ENCODE peak calls at places on chromosomes 5 and 9, in eight cellular contexts. B, N, K, F, M, A, C and P are unnamed samples.

GRCh38 chr5:145028626-145029025 is 806.5 kb downstream of the PRELID2 start:
- DNase-seq in B (no peak), N (no peak), K (no peak), F (no peak), M (no peak), A (no peak), C (no peak), P (no peak)

GRCh38 chr5:176748073-176748966 is 62.0 kb upstream of the UNC5A start:
- DNase-seq in B (no peak), N (no peak), K (no peak), F (no peak), M (no peak), A (no peak), C (no peak), P (no peak)

GRCh38 chr9:117258201-117258866 is 156.5 kb downstream of the ASTN2 start:
- DNase-seq in B (no peak), N (no peak), K (no peak), F (no peak), M (no peak), A (peak; percentile 23), C (no peak), P (no peak)

GRCh38 chr5:80871541-80871961 is 88.6 kb upstream of the RASGRF2 start:
- DNase-seq in B (no peak), N (no peak), K (no peak), F (no peak), M (no peak), A (no peak), C (no peak), P (no peak)

GRCh38 chr5:33299621-33300208 is 141.1 kb upstream of the TARS1 start:
- DNase-seq in B (peak; percentile 22), N (no peak), K (peak; percentile 93), F (no peak), M (no peak), A (peak; percentile 64), C (peak; percentile 85), P (no peak)

GRCh38 chr5:157575096-157575872 is at the start of gene ADAM19:
- DNase-seq in B (no peak), N (no peak), K (peak; percentile 79), F (peak; percentile 78), M (peak; percentile 33), A (peak; percentile 74), C (peak; percentile 25), P (peak; percentile 31)

GRCh38 chr9:134437417-134438203 is 111.4 kb downstream of the RXRA start:
- DNase-seq in B (no peak), N (no peak), K (no peak), F (no peak), M (no peak), A (no peak), C (no peak), P (no peak)

GRCh38 chr9:19174127-19174921 is 47.0 kb upstream of the PLIN2 start:
- DNase-seq in B (peak; percentile 7), N (no peak), K (peak; percentile 95), F (no peak), M (no peak), A (peak; percentile 73), C (peak; percentile 70), P (peak; percentile 4)

GRCh38 chr5:150513375-150514309 is 5.7 kb downstream of the NDST1 start:
- DNase-seq in B (no peak), N (no peak), K (no peak), F (no peak), M (no peak), A (peak; percentile 76), C (no peak), P (no peak)

GRCh38 chr9:133509179-133510083 is 15.3 kb downstream of the MYMK start:
- DNase-seq in B (no peak), N (no peak), K (peak; percentile 25), F (no peak), M (no peak), A (peak; percentile 98), C (peak; percentile 98), P (peak; percentile 41)

GRCh38 chr5:179266291-179267070 is 78.8 kb downstream of the ADAMTS2 start:
- DNase-seq in B (no peak), N (no peak), K (no peak), F (peak; percentile 36), M (no peak), A (no peak), C (no peak), P (no peak)

GRCh38 chr9:100020121-100020780 is 78.5 kb downstream of the ERP44 start:
- DNase-seq in B (no peak), N (no peak), K (no peak), F (no peak), M (no peak), A (no peak), C (no peak), P (no peak)

GRCh38 chr5:38845555-38846378 is at the start of gene OSMR:
- DNase-seq in B (no peak), N (no peak), K (peak; percentile 99), F (no peak), M (no peak), A (no peak), C (peak; percentile 24), P (no peak)

GRCh38 chr9:98255064-98255577 is 328 bp downstream of the TBC1D2 start:
- DNase-seq in B (no peak), N (no peak), K (peak; percentile 64), F (no peak), M (peak; percentile 9), A (no peak), C (no peak), P (no peak)

GRCh38 chr5:56481147-56481997 is 248.2 kb upstream of the ANKRD55 start:
- DNase-seq in B (no peak), N (peak; percentile 33), K (peak; percentile 59), F (no peak), M (no peak), A (peak; percentile 48), C (no peak), P (peak; percentile 23)

GRCh38 chr5:30063503-30063902 is 1130.0 kb upstream of the CDH6 start:
- DNase-seq in B (no peak), N (no peak), K (no peak), F (no peak), M (no peak), A (peak; percentile 19), C (no peak), P (no peak)

GRCh38 chr5:151961557-151961956 is 36.9 kb upstream of the GLRA1 start:
- DNase-seq in B (no peak), N (no peak), K (no peak), F (no peak), M (no peak), A (peak; percentile 15), C (no peak), P (no peak)

GRCh38 chr9:111648066-111648465 is 13.3 kb upstream of the GNG10 start:
- DNase-seq in B (no peak), N (no peak), K (peak; percentile 22), F (no peak), M (no peak), A (no peak), C (no peak), P (no peak)

GRCh38 chr9:82153032-82153431 is 164.5 kb downstream of the SPATA31D1 start:
- DNase-seq in B (no peak), N (no peak), K (no peak), F (no peak), M (no peak), A (no peak), C (no peak), P (no peak)

GRCh38 chr9:29311221-29311620 is 1737.9 kb upstream of the C9orf72 start:
- DNase-seq in B (no peak), N (no peak), K (no peak), F (no peak), M (no peak), A (no peak), C (no peak), P (no peak)

GRCh38 chr9:120360046-120360445 is 219.9 kb downstream of the CDK5RAP2 start:
- DNase-seq in B (no peak), N (no peak), K (no peak), F (no peak), M (no peak), A (no peak), C (no peak), P (no peak)

GRCh38 chr9:90546200-90546599 is 96.4 kb downstream of the DIRAS2 start:
- DNase-seq in B (no peak), N (no peak), K (peak; percentile 34), F (no peak), M (no peak), A (peak; percentile 99), C (peak; percentile 94), P (no peak)

GRCh38 chr9:35481347-35481975 is 8.4 kb upstream of the RUSC2 start:
- DNase-seq in B (peak; percentile 50), N (no peak), K (peak; percentile 71), F (no peak), M (no peak), A (peak; percentile 11), C (peak; percentile 56), P (no peak)

GRCh38 chr9:88535226-88535931 is 401 bp downstream of the NXNL2 start:
- DNase-seq in B (no peak), N (no peak), K (no peak), F (no peak), M (no peak), A (peak; percentile 55), C (no peak), P (no peak)

GRCh38 chr5:102762095-102762534 is 7.0 kb downstream of the PAM start:
- DNase-seq in B (no peak), N (no peak), K (peak; percentile 61), F (no peak), M (no peak), A (peak; percentile 26), C (no peak), P (no peak)

GRCh38 chr5:54175-54730 is 37.7 kb upstream of the PLEKHG4B start:
- DNase-seq in B (no peak), N (no peak), K (no peak), F (no peak), M (no peak), A (peak; percentile 54), C (no peak), P (no peak)

GRCh38 chr5:95812100-95812472 is 10.4 kb downstream of the GLRX start:
- DNase-seq in B (no peak), N (no peak), K (no peak), F (no peak), M (no peak), A (no peak), C (no peak), P (no peak)

GRCh38 chr9:81874926-81875325 is 53.3 kb upstream of the SPATA31D4 start:
- DNase-seq in B (no peak), N (no peak), K (peak; percentile 62), F (no peak), M (no peak), A (no peak), C (no peak), P (no peak)

GRCh38 chr5:1826235-1826980 is 25.2 kb downstream of the NDUFS6 start:
- DNase-seq in B (no peak), N (no peak), K (no peak), F (no peak), M (no peak), A (no peak), C (no peak), P (no peak)

GRCh38 chr9:121153642-121154041 is 48.0 kb downstream of the RAB14 start:
- DNase-seq in B (no peak), N (no peak), K (no peak), F (no peak), M (no peak), A (no peak), C (no peak), P (no peak)

GRCh38 chr9:68427216-68427994 is 71.0 kb downstream of the PGM5 start:
- DNase-seq in B (no peak), N (no peak), K (no peak), F (no peak), M (no peak), A (no peak), C (no peak), P (no peak)

GRCh38 chr5:82259172-82259800 is 18.9 kb downstream of the RPS23 start:
- DNase-seq in B (no peak), N (no peak), K (peak; percentile 66), F (no peak), M (no peak), A (peak; percentile 38), C (peak; percentile 2), P (no peak)

GRCh38 chr9:124205686-124206352 is 51.9 kb upstream of the NEK6 start:
- DNase-seq in B (no peak), N (no peak), K (no peak), F (no peak), M (no peak), A (no peak), C (peak; percentile 26), P (no peak)

GRCh38 chr5:76490970-76491369 is 87.9 kb downstream of the IQGAP2 start:
- DNase-seq in B (no peak), N (no peak), K (no peak), F (no peak), M (no peak), A (no peak), C (no peak), P (no peak)